ENCODE peak calls at places on chromosomes 5 and 9, in seven cellular contexts. D is body of pancreas, K is IMR-90, L is right lobe of liver, W is A549, V is K562, U is transverse colon. Z is an unnamed sample.

GRCh38 chr9:112917027-112917986 is 26.6 kb upstream of the SLC46A2 start:
- DNase-seq in D (no peak), K (no peak), L (no peak), W (no peak), V (no peak), U (no peak), Z (no peak)

GRCh38 chr9:97398999-97399758 is 12.7 kb upstream of the TDRD7 start:
- DNase-seq in D (peak; percentile 82), K (peak; percentile 65), L (peak; percentile 85), W (peak; percentile 85), V (peak; percentile 78), U (peak; percentile 86), Z (peak; percentile 88)

GRCh38 chr5:35004200-35004599 is 43.5 kb downstream of the AGXT2 start:
- DNase-seq in D (no peak), K (no peak), L (no peak), W (no peak), V (no peak), U (no peak), Z (no peak)

GRCh38 chr9:73151653-73152382 is at the start of gene ANXA1:
- DNase-seq in D (no peak), K (peak; percentile 83), L (no peak), W (peak; percentile 94), V (peak; percentile 9), U (no peak), Z (no peak)

GRCh38 chr5:172858511-172858989 is 24.5 kb downstream of the ERGIC1 start:
- DNase-seq in D (no peak), K (no peak), L (peak; percentile 81), W (peak; percentile 84), V (no peak), U (peak; percentile 51), Z (no peak)

GRCh38 chr9:5915438-5915837 is 24.7 kb downstream of the MLANA start:
- DNase-seq in D (no peak), K (no peak), L (no peak), W (no peak), V (no peak), U (no peak), Z (no peak)

GRCh38 chr5:93092349-93093105 is 488.5 kb downstream of the NR2F1-AS1 start:
- DNase-seq in D (no peak), K (peak; percentile 47), L (no peak), W (peak; percentile 25), V (no peak), U (no peak), Z (no peak)

GRCh38 chr5:132211787-132212186 is 15.9 kb downstream of the P4HA2 start:
- DNase-seq in D (no peak), K (no peak), L (no peak), W (no peak), V (no peak), U (no peak), Z (no peak)

GRCh38 chr5:25190521-25191000 is 545.8 kb upstream of the CDH10 start:
- DNase-seq in D (no peak), K (no peak), L (peak; percentile 24), W (no peak), V (no peak), U (no peak), Z (no peak)

GRCh38 chr9:96854073-96854876 is at the start of gene ZNF782:
- DNase-seq in D (peak; percentile 96), K (peak; percentile 93), L (peak; percentile 93), W (peak; percentile 95), V (peak; percentile 93), U (peak; percentile 94), Z (peak; percentile 94)

GRCh38 chr5:100165309-100165708 is 369.9 kb upstream of the FAM174A start:
- DNase-seq in D (no peak), K (no peak), L (no peak), W (no peak), V (no peak), U (no peak), Z (no peak)

GRCh38 chr5:89071101-89071940 is 188.3 kb upstream of the MEF2C start:
- DNase-seq in D (no peak), K (no peak), L (no peak), W (no peak), V (no peak), U (no peak), Z (no peak)

GRCh38 chr5:83337453-83338035 is 134.0 kb upstream of the VCAN start:
- DNase-seq in D (no peak), K (peak; percentile 58), L (no peak), W (no peak), V (no peak), U (no peak), Z (no peak)

DNA sequence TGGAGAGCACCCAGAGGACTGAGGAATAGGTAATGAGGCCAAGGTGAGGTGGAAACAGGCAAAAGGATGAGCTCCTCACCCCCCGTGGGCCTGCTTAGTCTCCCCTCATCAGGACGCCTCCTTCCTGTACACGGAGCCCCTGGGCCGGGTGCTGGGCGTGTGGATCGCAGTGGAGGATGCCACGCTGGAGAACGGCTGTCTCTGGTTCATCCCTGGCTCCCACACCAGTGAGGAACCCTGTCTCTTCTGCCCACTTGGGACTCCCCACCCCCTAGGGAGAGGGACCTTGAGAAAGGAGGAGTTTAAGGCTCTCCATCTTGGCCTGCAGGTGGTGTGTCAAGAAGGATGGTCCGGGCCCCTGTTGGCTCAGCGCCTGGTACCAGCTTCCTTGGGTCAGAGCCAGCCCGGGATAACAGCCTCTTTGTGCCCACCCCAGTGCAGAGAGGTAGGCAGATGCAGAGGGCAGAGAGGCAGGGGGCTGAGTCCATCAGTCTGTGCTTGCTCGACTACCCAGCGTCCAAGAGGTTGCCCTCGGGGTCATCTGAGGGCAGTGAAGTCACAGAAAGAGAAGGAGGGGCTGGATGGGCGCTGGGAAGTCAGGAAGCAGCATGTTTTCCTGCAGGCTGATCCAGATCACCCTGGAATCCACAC is 7.0 kb downstream of the DOLK start:
- DNase-seq in D (no peak), K (no peak), L (no peak), W (no peak), V (no peak), U (no peak), Z (no peak)
- H3K27ac ChIP-seq in D (no peak overlapping the region), K (no peak overlapping the region), L (no peak overlapping the region), W (no peak overlapping the region), V (no peak overlapping the region), U (no peak overlapping the region), Z (no peak overlapping the region)

GRCh38 chr5:137752873-137753226 is 1.3 kb downstream of the HNRNPA0 start:
- DNase-seq in D (peak; percentile 24), K (no peak), L (no peak), W (peak; percentile 45), V (peak; percentile 42), U (peak; percentile 21), Z (no peak)

GRCh38 chr5:137754961-137755762 is 999 bp upstream of the HNRNPA0 start:
- DNase-seq in D (no peak), K (no peak), L (no peak), W (no peak), V (no peak), U (no peak), Z (no peak)

GRCh38 chr5:137753227-137753985 is 757 bp downstream of the HNRNPA0 start:
- DNase-seq in D (peak; percentile 41), K (no peak), L (peak; percentile 56), W (no peak), V (peak; percentile 58), U (peak; percentile 48), Z (peak; percentile 54)

GRCh38 chr5:137753986-137754235 is 252 bp downstream of the HNRNPA0 start:
- DNase-seq in D (no peak), K (no peak), L (no peak), W (no peak), V (no peak), U (no peak), Z (no peak)

DNA sequence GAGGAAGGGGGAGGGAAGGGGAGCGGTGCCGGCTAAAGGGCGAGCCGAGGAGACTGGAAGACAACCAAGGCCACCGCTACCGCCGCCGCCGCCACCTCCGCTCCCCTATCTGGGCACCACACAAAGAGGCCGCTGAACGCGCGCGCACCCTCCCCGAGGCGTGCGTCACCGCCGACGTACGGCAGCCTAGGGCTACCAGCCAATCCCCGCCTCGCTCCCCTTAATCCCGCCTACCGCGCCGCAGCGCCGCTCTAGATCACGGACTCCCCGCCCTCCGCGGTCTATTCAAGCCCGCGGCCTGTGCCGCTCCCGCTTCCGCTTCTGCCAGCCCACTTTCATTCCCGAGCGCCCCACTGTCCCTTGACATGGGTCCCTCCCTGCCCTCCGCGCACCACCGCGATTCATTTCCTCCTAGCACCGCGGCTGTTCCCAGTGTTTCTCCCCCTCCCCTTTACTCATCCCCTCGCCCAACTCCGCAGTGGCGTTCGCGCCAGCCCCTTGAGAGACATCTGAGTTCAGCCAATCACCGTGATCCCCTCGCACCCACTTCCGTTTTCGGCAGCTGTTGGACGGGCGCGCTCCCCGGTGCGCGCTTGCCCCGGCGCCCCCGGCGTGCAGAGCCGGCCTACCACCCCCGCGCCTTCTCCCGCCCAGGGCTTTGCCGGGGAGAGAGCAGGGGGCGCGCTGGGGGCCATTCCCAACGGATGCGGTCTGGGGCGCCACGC is at the start of gene HNRNPA0:
- DNase-seq in D (peak; percentile 98), K (peak; percentile 97), L (peak; percentile 98), W (peak; percentile 98), V (peak; percentile 95), U (peak; percentile 98), Z (peak; percentile 96)
- TF ChIP-seq POLR2A in D (peak; percentile 98), K (peak; percentile 98), L (peak; percentile 98), W (peak; percentile 92), V (peak; percentile 98), U (peak; percentile 99), Z (peak; percentile 99)

DNA sequence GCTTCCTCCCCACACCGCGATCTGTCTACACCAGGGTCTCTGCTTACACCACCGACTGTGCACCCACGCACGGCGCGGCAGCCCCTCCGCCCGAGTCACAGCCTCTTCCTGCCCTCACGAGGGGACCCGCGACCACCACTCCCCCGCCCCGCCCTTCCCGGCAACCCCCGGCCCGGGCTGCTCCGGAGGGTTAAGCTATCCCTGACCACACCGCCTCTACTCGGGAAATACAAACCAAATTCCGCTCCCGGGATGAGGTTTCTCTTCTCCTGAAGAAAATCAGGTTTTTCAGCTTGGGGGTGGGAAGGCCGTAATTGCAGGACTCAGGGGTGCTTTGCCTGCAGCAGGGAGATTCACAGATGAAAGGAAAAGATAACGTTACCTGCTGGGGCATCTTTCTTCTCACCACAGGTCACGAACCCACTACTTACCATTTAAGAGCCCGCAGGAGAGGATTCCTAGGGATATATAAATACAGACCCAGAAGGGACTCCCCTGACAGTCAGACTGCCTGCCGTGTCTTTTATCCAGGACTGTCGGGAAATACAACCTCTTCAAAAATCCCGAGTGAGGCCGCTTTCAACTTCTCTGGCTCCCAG is 63.5 kb downstream of the ROR2 start:
- DNase-seq in D (no peak), K (no peak), L (no peak), W (no peak), V (no peak), U (no peak), Z (no peak)
- H3K4me3 ChIP-seq in D (no peak overlapping the region), K (no peak overlapping the region), L (no peak overlapping the region), W (no peak overlapping the region), V (no peak overlapping the region), U (no peak overlapping the region), Z (no peak overlapping the region)

GRCh38 chr9:90795879-90796317 is 5.7 kb upstream of the SYK start:
- DNase-seq in D (no peak), K (no peak), L (no peak), W (no peak), V (no peak), U (no peak), Z (peak; percentile 19)
- H3K27ac ChIP-seq in D (no peak overlapping the region), K (no peak overlapping the region), L (no peak overlapping the region), W (no peak overlapping the region), V (no peak overlapping the region), U (peak overlapping the region; percentile 35), Z (peak overlapping the region; percentile 24)

GRCh38 chr9:130834371-130835311 is at the start of gene ABL1:
- DNase-seq in D (peak; percentile 82), K (peak; percentile 85), L (peak; percentile 76), W (peak; percentile 85), V (peak; percentile 94), U (peak; percentile 79), Z (peak; percentile 87)
- TF ChIP-seq POLR2A in D (peak; percentile 50), K (peak; percentile 80), L (peak; percentile 43), W (peak; percentile 15), V (no peak), U (peak; percentile 54), Z (no peak)

GRCh38 chr9:117704597-117704996 is 394 bp downstream of the TLR4 start:
- DNase-seq in D (no peak), K (no peak), L (no peak), W (no peak), V (no peak), U (no peak), Z (no peak)
- H3K4me3 ChIP-seq in D (no peak overlapping the region), K (no peak overlapping the region), L (peak overlapping the region; percentile 24), W (no peak overlapping the region), V (no peak overlapping the region), U (peak overlapping the region; percentile 28), Z (peak overlapping the region; percentile 27)